ENCODE peak calls at places on chromosome 17, in nine cellular contexts. One of them, this sample, is unnamed.

GRCh38 chr17:49361129-49361901 is 735 bp downstream of the ZNF652 start:
- DNase-seq in A172: peak; percentile 34
- DNase-seq in LHCN-M2: peak; percentile 21
- DNase-seq in stimulated activated CD4-positive, alpha-beta T cell treated with anti-CD3 and anti-CD28 coated beads, Interleukin-1b, Interleukin-23, amount 100 ng/mL, for 1 hour: peak; percentile 67
- DNase-seq in NCI-H526 treated with DMSO at 0.1 percent for 48 hours: peak; percentile 50
- DNase-seq in tibial nerve: no peak
- DNase-seq in stimulated activated CD8-positive, alpha-beta memory T cell treated with anti-CD3 and anti-CD28 coated beads, Interleukin-7, amount 100 ng/mL, for 1 hour: peak; percentile 53
- DNase-seq in ELF-1: peak; percentile 49
- DNase-seq in pancreas: peak; percentile 77
- DNase-seq in this sample: peak; percentile 43

GRCh38 chr17:76458580-76459490 is 5.9 kb upstream of the UBE2O start:
- DNase-seq in LHCN-M2: peak; percentile 39
- DNase-seq in NCI-H526 treated with DMSO at 0.1 percent for 48 hours: peak; percentile 41
- DNase-seq in pancreas: peak; percentile 82
- DNase-seq in tibial nerve: no peak
- DNase-seq in stimulated activated CD4-positive, alpha-beta T cell treated with anti-CD3 and anti-CD28 coated beads, Interleukin-1b, Interleukin-23, amount 100 ng/mL, for 1 hour: no peak
- DNase-seq in A172: peak; percentile 40
- DNase-seq in stimulated activated CD8-positive, alpha-beta memory T cell treated with anti-CD3 and anti-CD28 coated beads, Interleukin-7, amount 100 ng/mL, for 1 hour: no peak
- DNase-seq in ELF-1: peak; percentile 87
- DNase-seq in this sample: no peak

GRCh38 chr17:2943971-2944370 is 119.4 kb downstream of the OR1D5 start:
- DNase-seq in A172: no peak
- DNase-seq in pancreas: no peak
- DNase-seq in tibial nerve: no peak
- DNase-seq in LHCN-M2: no peak
- DNase-seq in NCI-H526 treated with DMSO at 0.1 percent for 48 hours: no peak
- DNase-seq in stimulated activated CD8-positive, alpha-beta memory T cell treated with anti-CD3 and anti-CD28 coated beads, Interleukin-7, amount 100 ng/mL, for 1 hour: no peak
- DNase-seq in ELF-1: no peak
- DNase-seq in stimulated activated CD4-positive, alpha-beta T cell treated with anti-CD3 and anti-CD28 coated beads, Interleukin-1b, Interleukin-23, amount 100 ng/mL, for 1 hour: no peak
- DNase-seq in this sample: no peak

GRCh38 chr17:50562266-50563094 is 2.0 kb downstream of the CACNA1G start:
- DNase-seq in ELF-1: no peak
- DNase-seq in stimulated activated CD4-positive, alpha-beta T cell treated with anti-CD3 and anti-CD28 coated beads, Interleukin-1b, Interleukin-23, amount 100 ng/mL, for 1 hour: no peak
- DNase-seq in NCI-H526 treated with DMSO at 0.1 percent for 48 hours: no peak
- DNase-seq in tibial nerve: no peak
- DNase-seq in LHCN-M2: no peak
- DNase-seq in A172: no peak
- DNase-seq in pancreas: peak; percentile 69
- DNase-seq in stimulated activated CD8-positive, alpha-beta memory T cell treated with anti-CD3 and anti-CD28 coated beads, Interleukin-7, amount 100 ng/mL, for 1 hour: no peak
- DNase-seq in this sample: no peak

GRCh38 chr17:78486228-78486802 is 90.9 kb downstream of the DNAH17 start:
- DNase-seq in stimulated activated CD8-positive, alpha-beta memory T cell treated with anti-CD3 and anti-CD28 coated beads, Interleukin-7, amount 100 ng/mL, for 1 hour: no peak
- DNase-seq in pancreas: no peak
- DNase-seq in A172: no peak
- DNase-seq in NCI-H526 treated with DMSO at 0.1 percent for 48 hours: no peak
- DNase-seq in stimulated activated CD4-positive, alpha-beta T cell treated with anti-CD3 and anti-CD28 coated beads, Interleukin-1b, Interleukin-23, amount 100 ng/mL, for 1 hour: no peak
- DNase-seq in LHCN-M2: no peak
- DNase-seq in tibial nerve: no peak
- DNase-seq in ELF-1: no peak
- DNase-seq in this sample: no peak

GRCh38 chr17:77317091-77317519 is 176.3 kb downstream of the SEC14L1 start:
- DNase-seq in pancreas: peak; percentile 30
- DNase-seq in ELF-1: no peak
- DNase-seq in NCI-H526 treated with DMSO at 0.1 percent for 48 hours: no peak
- DNase-seq in stimulated activated CD8-positive, alpha-beta memory T cell treated with anti-CD3 and anti-CD28 coated beads, Interleukin-7, amount 100 ng/mL, for 1 hour: no peak
- DNase-seq in LHCN-M2: no peak
- DNase-seq in tibial nerve: no peak
- DNase-seq in A172: no peak
- DNase-seq in stimulated activated CD4-positive, alpha-beta T cell treated with anti-CD3 and anti-CD28 coated beads, Interleukin-1b, Interleukin-23, amount 100 ng/mL, for 1 hour: no peak
- DNase-seq in this sample: peak; percentile 71

GRCh38 chr17:34917381-34917780 is 43.9 kb downstream of the CCT6B start:
- DNase-seq in A172: no peak
- DNase-seq in NCI-H526 treated with DMSO at 0.1 percent for 48 hours: no peak
- DNase-seq in stimulated activated CD4-positive, alpha-beta T cell treated with anti-CD3 and anti-CD28 coated beads, Interleukin-1b, Interleukin-23, amount 100 ng/mL, for 1 hour: no peak
- DNase-seq in tibial nerve: no peak
- DNase-seq in stimulated activated CD8-positive, alpha-beta memory T cell treated with anti-CD3 and anti-CD28 coated beads, Interleukin-7, amount 100 ng/mL, for 1 hour: no peak
- DNase-seq in ELF-1: no peak
- DNase-seq in LHCN-M2: no peak
- DNase-seq in pancreas: no peak
- DNase-seq in this sample: no peak

GRCh38 chr17:77696720-77697460 is 261.6 kb upstream of the TNRC6C start:
- DNase-seq in NCI-H526 treated with DMSO at 0.1 percent for 48 hours: no peak
- DNase-seq in pancreas: no peak
- DNase-seq in ELF-1: peak; percentile 45
- DNase-seq in A172: no peak
- DNase-seq in tibial nerve: no peak
- DNase-seq in LHCN-M2: no peak
- DNase-seq in stimulated activated CD8-positive, alpha-beta memory T cell treated with anti-CD3 and anti-CD28 coated beads, Interleukin-7, amount 100 ng/mL, for 1 hour: no peak
- DNase-seq in stimulated activated CD4-positive, alpha-beta T cell treated with anti-CD3 and anti-CD28 coated beads, Interleukin-1b, Interleukin-23, amount 100 ng/mL, for 1 hour: no peak
- DNase-seq in this sample: no peak

GRCh38 chr17:82882715-82883446 is 43.1 kb upstream of the ZNF750 start:
- DNase-seq in LHCN-M2: no peak
- DNase-seq in A172: no peak
- DNase-seq in tibial nerve: no peak
- DNase-seq in pancreas: peak; percentile 96
- DNase-seq in ELF-1: peak; percentile 56
- DNase-seq in NCI-H526 treated with DMSO at 0.1 percent for 48 hours: no peak
- DNase-seq in stimulated activated CD8-positive, alpha-beta memory T cell treated with anti-CD3 and anti-CD28 coated beads, Interleukin-7, amount 100 ng/mL, for 1 hour: peak; percentile 56
- DNase-seq in stimulated activated CD4-positive, alpha-beta T cell treated with anti-CD3 and anti-CD28 coated beads, Interleukin-1b, Interleukin-23, amount 100 ng/mL, for 1 hour: peak; percentile 68
- DNase-seq in this sample: no peak

GRCh38 chr17:75983501-75984181 is 4.6 kb downstream of the TEN1 start:
- DNase-seq in A172: no peak
- DNase-seq in tibial nerve: no peak
- DNase-seq in stimulated activated CD4-positive, alpha-beta T cell treated with anti-CD3 and anti-CD28 coated beads, Interleukin-1b, Interleukin-23, amount 100 ng/mL, for 1 hour: no peak
- DNase-seq in stimulated activated CD8-positive, alpha-beta memory T cell treated with anti-CD3 and anti-CD28 coated beads, Interleukin-7, amount 100 ng/mL, for 1 hour: no peak
- DNase-seq in NCI-H526 treated with DMSO at 0.1 percent for 48 hours: no peak
- DNase-seq in LHCN-M2: no peak
- DNase-seq in ELF-1: peak; percentile 55
- DNase-seq in pancreas: peak; percentile 82
- DNase-seq in this sample: no peak

GRCh38 chr17:2191227-2191626 is 112.4 kb downstream of the SMG6 start:
- DNase-seq in A172: no peak
- DNase-seq in tibial nerve: no peak
- DNase-seq in stimulated activated CD4-positive, alpha-beta T cell treated with anti-CD3 and anti-CD28 coated beads, Interleukin-1b, Interleukin-23, amount 100 ng/mL, for 1 hour: no peak
- DNase-seq in stimulated activated CD8-positive, alpha-beta memory T cell treated with anti-CD3 and anti-CD28 coated beads, Interleukin-7, amount 100 ng/mL, for 1 hour: no peak
- DNase-seq in NCI-H526 treated with DMSO at 0.1 percent for 48 hours: no peak
- DNase-seq in pancreas: no peak
- DNase-seq in ELF-1: no peak
- DNase-seq in LHCN-M2: no peak
- DNase-seq in this sample: no peak

GRCh38 chr17:44081681-44082080 is 11.1 kb downstream of the G6PC3 start:
- DNase-seq in stimulated activated CD8-positive, alpha-beta memory T cell treated with anti-CD3 and anti-CD28 coated beads, Interleukin-7, amount 100 ng/mL, for 1 hour: no peak
- DNase-seq in pancreas: peak; percentile 1
- DNase-seq in A172: peak; percentile 25
- DNase-seq in tibial nerve: no peak
- DNase-seq in LHCN-M2: no peak
- DNase-seq in NCI-H526 treated with DMSO at 0.1 percent for 48 hours: no peak
- DNase-seq in stimulated activated CD4-positive, alpha-beta T cell treated with anti-CD3 and anti-CD28 coated beads, Interleukin-1b, Interleukin-23, amount 100 ng/mL, for 1 hour: no peak
- DNase-seq in ELF-1: no peak
- DNase-seq in this sample: no peak

GRCh38 chr17:80287806-80288579 is 27.3 kb downstream of the RNF213 start:
- DNase-seq in A172: no peak
- DNase-seq in pancreas: no peak
- DNase-seq in stimulated activated CD8-positive, alpha-beta memory T cell treated with anti-CD3 and anti-CD28 coated beads, Interleukin-7, amount 100 ng/mL, for 1 hour: no peak
- DNase-seq in NCI-H526 treated with DMSO at 0.1 percent for 48 hours: no peak
- DNase-seq in ELF-1: peak; percentile 19
- DNase-seq in stimulated activated CD4-positive, alpha-beta T cell treated with anti-CD3 and anti-CD28 coated beads, Interleukin-1b, Interleukin-23, amount 100 ng/mL, for 1 hour: no peak
- DNase-seq in tibial nerve: no peak
- DNase-seq in LHCN-M2: no peak
- DNase-seq in this sample: no peak

GRCh38 chr17:151886-152859 is 14.8 kb downstream of the SCGB1C2 start:
- DNase-seq in NCI-H526 treated with DMSO at 0.1 percent for 48 hours: no peak
- DNase-seq in ELF-1: no peak
- DNase-seq in stimulated activated CD8-positive, alpha-beta memory T cell treated with anti-CD3 and anti-CD28 coated beads, Interleukin-7, amount 100 ng/mL, for 1 hour: no peak
- DNase-seq in LHCN-M2: peak; percentile 5
- DNase-seq in stimulated activated CD4-positive, alpha-beta T cell treated with anti-CD3 and anti-CD28 coated beads, Interleukin-1b, Interleukin-23, amount 100 ng/mL, for 1 hour: no peak
- DNase-seq in tibial nerve: no peak
- DNase-seq in A172: peak; percentile 49
- DNase-seq in pancreas: peak; percentile 40
- DNase-seq in this sample: no peak

GRCh38 chr17:1753767-1754429 is 8.0 kb upstream of the SERPINF1 start:
- DNase-seq in A172: no peak
- DNase-seq in NCI-H526 treated with DMSO at 0.1 percent for 48 hours: no peak
- DNase-seq in pancreas: no peak
- DNase-seq in tibial nerve: no peak
- DNase-seq in stimulated activated CD4-positive, alpha-beta T cell treated with anti-CD3 and anti-CD28 coated beads, Interleukin-1b, Interleukin-23, amount 100 ng/mL, for 1 hour: no peak
- DNase-seq in LHCN-M2: no peak
- DNase-seq in ELF-1: no peak
- DNase-seq in stimulated activated CD8-positive, alpha-beta memory T cell treated with anti-CD3 and anti-CD28 coated beads, Interleukin-7, amount 100 ng/mL, for 1 hour: no peak
- DNase-seq in this sample: no peak

GRCh38 chr17:47717845-47718621 is 15.0 kb upstream of the TBX21 start:
- DNase-seq in A172: peak; percentile 49
- DNase-seq in stimulated activated CD8-positive, alpha-beta memory T cell treated with anti-CD3 and anti-CD28 coated beads, Interleukin-7, amount 100 ng/mL, for 1 hour: no peak
- DNase-seq in stimulated activated CD4-positive, alpha-beta T cell treated with anti-CD3 and anti-CD28 coated beads, Interleukin-1b, Interleukin-23, amount 100 ng/mL, for 1 hour: no peak
- DNase-seq in tibial nerve: no peak
- DNase-seq in pancreas: no peak
- DNase-seq in LHCN-M2: no peak
- DNase-seq in ELF-1: no peak
- DNase-seq in NCI-H526 treated with DMSO at 0.1 percent for 48 hours: no peak
- DNase-seq in this sample: no peak

GRCh38 chr17:19641687-19642372 is 6.7 kb upstream of the ALDH3A2 start:
- DNase-seq in A172: peak; percentile 26
- DNase-seq in pancreas: no peak
- DNase-seq in LHCN-M2: no peak
- DNase-seq in stimulated activated CD8-positive, alpha-beta memory T cell treated with anti-CD3 and anti-CD28 coated beads, Interleukin-7, amount 100 ng/mL, for 1 hour: no peak
- DNase-seq in NCI-H526 treated with DMSO at 0.1 percent for 48 hours: no peak
- DNase-seq in tibial nerve: no peak
- DNase-seq in ELF-1: no peak
- DNase-seq in stimulated activated CD4-positive, alpha-beta T cell treated with anti-CD3 and anti-CD28 coated beads, Interleukin-1b, Interleukin-23, amount 100 ng/mL, for 1 hour: no peak
- DNase-seq in this sample: no peak

GRCh38 chr17:31320231-31320630 is 1.2 kb downstream of the EVI2A start:
- DNase-seq in pancreas: no peak
- DNase-seq in tibial nerve: no peak
- DNase-seq in A172: no peak
- DNase-seq in LHCN-M2: peak; percentile 32
- DNase-seq in stimulated activated CD8-positive, alpha-beta memory T cell treated with anti-CD3 and anti-CD28 coated beads, Interleukin-7, amount 100 ng/mL, for 1 hour: no peak
- DNase-seq in stimulated activated CD4-positive, alpha-beta T cell treated with anti-CD3 and anti-CD28 coated beads, Interleukin-1b, Interleukin-23, amount 100 ng/mL, for 1 hour: no peak
- DNase-seq in NCI-H526 treated with DMSO at 0.1 percent for 48 hours: peak; percentile 64
- DNase-seq in ELF-1: no peak
- DNase-seq in this sample: no peak

GRCh38 chr17:50072130-50072529 is 16.2 kb downstream of the ITGA3 start:
- DNase-seq in LHCN-M2: no peak
- DNase-seq in A172: peak; percentile 51
- DNase-seq in stimulated activated CD8-positive, alpha-beta memory T cell treated with anti-CD3 and anti-CD28 coated beads, Interleukin-7, amount 100 ng/mL, for 1 hour: no peak
- DNase-seq in NCI-H526 treated with DMSO at 0.1 percent for 48 hours: no peak
- DNase-seq in tibial nerve: no peak
- DNase-seq in ELF-1: no peak
- DNase-seq in stimulated activated CD4-positive, alpha-beta T cell treated with anti-CD3 and anti-CD28 coated beads, Interleukin-1b, Interleukin-23, amount 100 ng/mL, for 1 hour: no peak
- DNase-seq in pancreas: no peak
- DNase-seq in this sample: no peak

GRCh38 chr17:65254166-65254565 is 117.0 kb downstream of the RGS9 start:
- DNase-seq in stimulated activated CD8-positive, alpha-beta memory T cell treated with anti-CD3 and anti-CD28 coated beads, Interleukin-7, amount 100 ng/mL, for 1 hour: no peak
- DNase-seq in NCI-H526 treated with DMSO at 0.1 percent for 48 hours: no peak
- DNase-seq in ELF-1: no peak
- DNase-seq in stimulated activated CD4-positive, alpha-beta T cell treated with anti-CD3 and anti-CD28 coated beads, Interleukin-1b, Interleukin-23, amount 100 ng/mL, for 1 hour: no peak
- DNase-seq in tibial nerve: no peak
- DNase-seq in LHCN-M2: no peak
- DNase-seq in A172: peak; percentile 48
- DNase-seq in pancreas: no peak
- DNase-seq in this sample: no peak

GRCh38 chr17:41329279-41329925 is 13.9 kb upstream of the KRTAP17-1 start:
- DNase-seq in pancreas: peak; percentile 43
- DNase-seq in A172: peak; percentile 77
- DNase-seq in tibial nerve: no peak
- DNase-seq in ELF-1: peak; percentile 62
- DNase-seq in NCI-H526 treated with DMSO at 0.1 percent for 48 hours: peak; percentile 1
- DNase-seq in LHCN-M2: peak; percentile 38
- DNase-seq in stimulated activated CD8-positive, alpha-beta memory T cell treated with anti-CD3 and anti-CD28 coated beads, Interleukin-7, amount 100 ng/mL, for 1 hour: no peak
- DNase-seq in stimulated activated CD4-positive, alpha-beta T cell treated with anti-CD3 and anti-CD28 coated beads, Interleukin-1b, Interleukin-23, amount 100 ng/mL, for 1 hour: no peak
- DNase-seq in this sample: peak; percentile 2

GRCh38 chr17:82443465-82444283 is 6.9 kb downstream of the CYBC1 start:
- DNase-seq in NCI-H526 treated with DMSO at 0.1 percent for 48 hours: no peak
- DNase-seq in stimulated activated CD4-positive, alpha-beta T cell treated with anti-CD3 and anti-CD28 coated beads, Interleukin-1b, Interleukin-23, amount 100 ng/mL, for 1 hour: no peak
- DNase-seq in stimulated activated CD8-positive, alpha-beta memory T cell treated with anti-CD3 and anti-CD28 coated beads, Interleukin-7, amount 100 ng/mL, for 1 hour: no peak
- DNase-seq in pancreas: peak; percentile 94
- DNase-seq in tibial nerve: no peak
- DNase-seq in ELF-1: no peak
- DNase-seq in A172: no peak
- DNase-seq in LHCN-M2: no peak
- DNase-seq in this sample: no peak

GRCh38 chr17:3972281-3972731 is 8.1 kb upstream of the ATP2A3 start:
- DNase-seq in LHCN-M2: no peak
- DNase-seq in A172: no peak
- DNase-seq in pancreas: peak; percentile 43
- DNase-seq in tibial nerve: no peak
- DNase-seq in NCI-H526 treated with DMSO at 0.1 percent for 48 hours: no peak
- DNase-seq in stimulated activated CD8-positive, alpha-beta memory T cell treated with anti-CD3 and anti-CD28 coated beads, Interleukin-7, amount 100 ng/mL, for 1 hour: no peak
- DNase-seq in stimulated activated CD4-positive, alpha-beta T cell treated with anti-CD3 and anti-CD28 coated beads, Interleukin-1b, Interleukin-23, amount 100 ng/mL, for 1 hour: no peak
- DNase-seq in ELF-1: no peak
- DNase-seq in this sample: no peak

GRCh38 chr17:2398188-2398587 is 2.7 kb downstream of the MNT start:
- DNase-seq in pancreas: no peak
- DNase-seq in stimulated activated CD8-positive, alpha-beta memory T cell treated with anti-CD3 and anti-CD28 coated beads, Interleukin-7, amount 100 ng/mL, for 1 hour: no peak
- DNase-seq in A172: no peak
- DNase-seq in NCI-H526 treated with DMSO at 0.1 percent for 48 hours: no peak
- DNase-seq in stimulated activated CD4-positive, alpha-beta T cell treated with anti-CD3 and anti-CD28 coated beads, Interleukin-1b, Interleukin-23, amount 100 ng/mL, for 1 hour: no peak
- DNase-seq in tibial nerve: no peak
- DNase-seq in ELF-1: peak; percentile 29
- DNase-seq in LHCN-M2: no peak
- DNase-seq in this sample: no peak

GRCh38 chr17:73131993-73132595 is 32.7 kb upstream of the SSTR2 start:
- DNase-seq in ELF-1: no peak
- DNase-seq in NCI-H526 treated with DMSO at 0.1 percent for 48 hours: no peak
- DNase-seq in pancreas: no peak
- DNase-seq in stimulated activated CD8-positive, alpha-beta memory T cell treated with anti-CD3 and anti-CD28 coated beads, Interleukin-7, amount 100 ng/mL, for 1 hour: no peak
- DNase-seq in A172: no peak
- DNase-seq in tibial nerve: no peak
- DNase-seq in LHCN-M2: no peak
- DNase-seq in stimulated activated CD4-positive, alpha-beta T cell treated with anti-CD3 and anti-CD28 coated beads, Interleukin-1b, Interleukin-23, amount 100 ng/mL, for 1 hour: no peak
- DNase-seq in this sample: no peak

GRCh38 chr17:21242026-21242700 is 11.0 kb downstream of the NATD1 start:
- DNase-seq in stimulated activated CD4-positive, alpha-beta T cell treated with anti-CD3 and anti-CD28 coated beads, Interleukin-1b, Interleukin-23, amount 100 ng/mL, for 1 hour: no peak
- DNase-seq in pancreas: no peak
- DNase-seq in LHCN-M2: no peak
- DNase-seq in A172: no peak
- DNase-seq in stimulated activated CD8-positive, alpha-beta memory T cell treated with anti-CD3 and anti-CD28 coated beads, Interleukin-7, amount 100 ng/mL, for 1 hour: no peak
- DNase-seq in tibial nerve: no peak
- DNase-seq in NCI-H526 treated with DMSO at 0.1 percent for 48 hours: no peak
- DNase-seq in ELF-1: no peak
- DNase-seq in this sample: no peak

GRCh38 chr17:14448816-14449215 is 147.9 kb downstream of the HS3ST3B1 start:
- DNase-seq in NCI-H526 treated with DMSO at 0.1 percent for 48 hours: no peak
- DNase-seq in A172: no peak
- DNase-seq in LHCN-M2: no peak
- DNase-seq in stimulated activated CD8-positive, alpha-beta memory T cell treated with anti-CD3 and anti-CD28 coated beads, Interleukin-7, amount 100 ng/mL, for 1 hour: no peak
- DNase-seq in tibial nerve: no peak
- DNase-seq in stimulated activated CD4-positive, alpha-beta T cell treated with anti-CD3 and anti-CD28 coated beads, Interleukin-1b, Interleukin-23, amount 100 ng/mL, for 1 hour: no peak
- DNase-seq in ELF-1: no peak
- DNase-seq in pancreas: no peak
- DNase-seq in this sample: no peak

GRCh38 chr17:43856141-43856540 is 9.2 kb downstream of the CD300LG start:
- DNase-seq in tibial nerve: no peak
- DNase-seq in ELF-1: no peak
- DNase-seq in LHCN-M2: no peak
- DNase-seq in stimulated activated CD8-positive, alpha-beta memory T cell treated with anti-CD3 and anti-CD28 coated beads, Interleukin-7, amount 100 ng/mL, for 1 hour: no peak
- DNase-seq in stimulated activated CD4-positive, alpha-beta T cell treated with anti-CD3 and anti-CD28 coated beads, Interleukin-1b, Interleukin-23, amount 100 ng/mL, for 1 hour: no peak
- DNase-seq in NCI-H526 treated with DMSO at 0.1 percent for 48 hours: no peak
- DNase-seq in A172: no peak
- DNase-seq in pancreas: no peak
- DNase-seq in this sample: no peak

This sample was measured in CMK.